ENCODE peak calls at places on chromosome 16, in nine cellular contexts. B, J, C, H, V, P, L, I and T are unnamed samples.

GRCh38 chr16:66364117-66364958 is 2.2 kb upstream of the CDH5 start:
- DNase-seq in B (no peak), J (peak; percentile 74), C (no peak), H (peak; percentile 10), V (no peak), P (peak; percentile 57), L (no peak), I (no peak), T (peak; percentile 79)

GRCh38 chr16:12225816-12226480 is 249.4 kb downstream of the SNX29 start:
- DNase-seq in B (no peak), J (no peak), C (no peak), H (peak; percentile 53), V (no peak), P (no peak), L (no peak), I (no peak), T (no peak)

GRCh38 chr16:46859719-46860152 is 24.4 kb upstream of the GPT2 start:
- DNase-seq in B (no peak), J (no peak), C (peak; percentile 14), H (no peak), V (no peak), P (no peak), L (peak; percentile 56), I (no peak), T (no peak)

GRCh38 chr16:88315543-88316105 is 67.1 kb upstream of the ZNF469 start:
- DNase-seq in B (no peak), J (no peak), C (no peak), H (no peak), V (no peak), P (no peak), L (no peak), I (no peak), T (no peak)

GRCh38 chr16:10805362-10805761 is 13.2 kb downstream of the TVP23A start:
- DNase-seq in B (no peak), J (no peak), C (no peak), H (no peak), V (no peak), P (no peak), L (no peak), I (no peak), T (no peak)

GRCh38 chr16:11251525-11252481 is 4.2 kb downstream of the SOCS1 start:
- DNase-seq in B (no peak), J (no peak), C (peak; percentile 80), H (no peak), V (no peak), P (no peak), L (no peak), I (peak; percentile 52), T (no peak)

GRCh38 chr16:11379420-11379819 is 34.2 kb downstream of the RMI2 start:
- DNase-seq in B (no peak), J (no peak), C (peak; percentile 29), H (no peak), V (no peak), P (no peak), L (peak; percentile 30), I (no peak), T (no peak)

GRCh38 chr16:75267631-75268264 is 16.3 kb upstream of the BCAR1 start:
- DNase-seq in B (no peak), J (peak; percentile 76), C (no peak), H (peak; percentile 85), V (no peak), P (no peak), L (peak; percentile 36), I (no peak), T (peak; percentile 83)

GRCh38 chr16:1923299-1924034 is 5.3 kb upstream of the HS3ST6 start:
- DNase-seq in B (no peak), J (peak; percentile 93), C (no peak), H (no peak), V (no peak), P (peak; percentile 85), L (no peak), I (no peak), T (no peak)

GRCh38 chr16:1333149-1333812 is at the start of gene BAIAP3:
- DNase-seq in B (peak; percentile 45), J (peak; percentile 87), C (peak; percentile 64), H (peak; percentile 23), V (no peak), P (peak; percentile 77), L (no peak), I (no peak), T (peak; percentile 66)

GRCh38 chr16:87212026-87212425 is 105.2 kb downstream of the C16orf95 start:
- DNase-seq in B (no peak), J (no peak), C (no peak), H (no peak), V (no peak), P (no peak), L (no peak), I (no peak), T (no peak)

GRCh38 chr16:57632568-57632967 is 4.1 kb downstream of the ADGRG1 start:
- DNase-seq in B (no peak), J (no peak), C (no peak), H (no peak), V (no peak), P (no peak), L (no peak), I (no peak), T (no peak)

GRCh38 chr16:81451753-81452680 is 7.4 kb downstream of the CMIP start:
- DNase-seq in B (no peak), J (peak; percentile 61), C (peak; percentile 47), H (no peak), V (no peak), P (no peak), L (no peak), I (no peak), T (no peak)